ENCODE peak calls at places on chromosomes 2 and 18, in six cellular contexts. V is heart left ventricle, A is breast epithelium, Z is right lobe of liver, J is neuronal stem cell, G is cardiac muscle cell. Y is an unnamed sample.

GRCh38 chr2:37226863-37227262 is 4.5 kb downstream of the CEBPZ start:
- DNase-seq in Z (no peak), J (no peak), A (no peak), V (no peak), G (no peak), Y (no peak)

GRCh38 chr2:54496920-54497319 is 40.8 kb downstream of the SPTBN1 start:
- DNase-seq in J (no peak), Z (no peak), A (no peak), G (no peak), V (no peak), Y (no peak)

GRCh38 chr2:105747254-105747909 is 2.7 kb downstream of the NCK2 start:
- DNase-seq in J (no peak), Z (no peak), A (no peak), V (no peak), G (no peak), Y (no peak)

GRCh38 chr2:5766621-5767020 is 74.4 kb downstream of the SOX11 start:
- DNase-seq in J (no peak), V (no peak), A (no peak), G (no peak), Z (no peak), Y (no peak)

GRCh38 chr2:229956491-229956890 is 34.2 kb downstream of the FBXO36 start:
- DNase-seq in G (no peak), J (no peak), V (no peak), A (no peak), Z (no peak), Y (no peak)

GRCh38 chr18:22169011-22169888 is at the start of gene GATA6:
- DNase-seq in V (peak; percentile 96), Z (peak; percentile 97), G (peak; percentile 99), J (peak; percentile 73), A (peak; percentile 55), Y (peak; percentile 95)

GRCh38 chr2:221335106-221335505 is 237.0 kb downstream of the EPHA4 start:
- DNase-seq in J (no peak), V (no peak), A (no peak), G (no peak), Z (no peak), Y (no peak)

GRCh38 chr2:43708891-43709290 is 32.7 kb upstream of the C1GALT1C1L start:
- DNase-seq in V (no peak), J (no peak), G (no peak), Z (no peak), A (no peak), Y (no peak)

GRCh38 chr2:228066416-228066815 is 115.1 kb downstream of the SPHKAP start:
- DNase-seq in G (no peak), A (no peak), J (no peak), Z (no peak), V (no peak), Y (no peak)

GRCh38 chr2:139271149-139271548 is 491.0 kb upstream of the NXPH2 start:
- DNase-seq in J (no peak), V (no peak), A (no peak), G (no peak), Z (no peak), Y (no peak)

GRCh38 chr2:66929632-66930385 is 467.3 kb upstream of the ETAA1 start:
- DNase-seq in J (no peak), G (peak; percentile 87), Z (no peak), V (peak; percentile 37), A (peak; percentile 70), Y (peak; percentile 96)

GRCh38 chr2:213243189-213244044 is 40.8 kb upstream of the SPAG16 start:
- DNase-seq in Z (no peak), A (no peak), V (no peak), J (no peak), G (no peak), Y (no peak)

GRCh38 chr2:26487192-26487591 is 9.3 kb upstream of the OTOF start:
- DNase-seq in V (peak; percentile 15), G (no peak), J (no peak), Z (peak; percentile 14), A (no peak), Y (no peak)

GRCh38 chr2:146964494-146964893 is 880.3 kb upstream of the ACVR2A start:
- DNase-seq in A (no peak), G (no peak), V (no peak), J (no peak), Z (no peak), Y (no peak)

GRCh38 chr2:197265931-197266330 is 44.6 kb downstream of the ANKRD44 start:
- DNase-seq in G (no peak), A (no peak), V (no peak), Z (no peak), J (no peak), Y (no peak)

GRCh38 chr2:85189606-85190270 is 56.5 kb downstream of the TCF7L1 start:
- DNase-seq in G (no peak), A (no peak), Z (no peak), V (no peak), J (peak; percentile 92), Y (no peak)

GRCh38 chr2:141911485-141912066 is 219.2 kb downstream of the LRP1B start:
- DNase-seq in Z (no peak), J (peak; percentile 17), G (peak; percentile 28), A (no peak), V (no peak), Y (no peak)

GRCh38 chr2:47025969-47026610 is 110.5 kb upstream of the MCFD2 start:
- DNase-seq in J (no peak), G (no peak), Z (no peak), V (no peak), A (no peak), Y (no peak)

GRCh38 chr2:136384541-136385303 is 266.8 kb upstream of the CXCR4 start:
- DNase-seq in A (no peak), Z (no peak), J (peak; percentile 14), G (peak; percentile 47), V (no peak), Y (no peak)

GRCh38 chr2:207163815-207164747 is 1.7 kb downstream of the KLF7 start:
- DNase-seq in G (peak; percentile 78), A (peak; percentile 64), Z (peak; percentile 68), V (peak; percentile 76), J (no peak), Y (peak; percentile 62)

GRCh38 chr2:3651686-3652516 is 6.1 kb upstream of the ALLC start:
- DNase-seq in J (peak; percentile 86), V (peak; percentile 41), G (peak; percentile 54), Z (no peak), A (peak; percentile 26), Y (peak; percentile 72)

GRCh38 chr2:188485496-188485895 is 193.8 kb downstream of the GULP1 start:
- DNase-seq in G (no peak), J (no peak), V (no peak), A (no peak), Z (no peak), Y (no peak)

GRCh38 chr2:186919272-186919671 is 70.3 kb upstream of the ZSWIM2 start:
- DNase-seq in J (no peak), G (peak; percentile 72), Z (no peak), V (no peak), A (no peak), Y (no peak)

GRCh38 chr18:26458526-26459232 is 89.7 kb downstream of the KCTD1 start:
- DNase-seq in A (peak; percentile 26), Z (no peak), J (no peak), G (peak; percentile 63), V (no peak), Y (no peak)

GRCh38 chr18:11148655-11149440 is 521 bp downstream of the PIEZO2 start:
- DNase-seq in J (peak; percentile 26), V (no peak), G (peak; percentile 37), A (no peak), Z (no peak), Y (no peak)

GRCh38 chr2:44803100-44803424 is 138.4 kb upstream of the SIX3 start:
- DNase-seq in J (no peak), V (no peak), A (no peak), Z (no peak), G (no peak), Y (no peak)

GRCh38 chr2:44804406-44805235 is 136.9 kb upstream of the SIX3 start:
- DNase-seq in J (peak; percentile 75), V (no peak), Z (no peak), A (no peak), G (no peak), Y (no peak)

GRCh38 chr2:44801289-44801675 is 140.2 kb upstream of the SIX3 start:
- DNase-seq in J (no peak), V (no peak), G (no peak), Z (no peak), A (no peak), Y (no peak)

GRCh38 chr2:44801676-44802408 is 139.7 kb upstream of the SIX3 start:
- DNase-seq in G (peak; percentile 5), V (no peak), A (no peak), Z (no peak), J (no peak), Y (no peak)

GRCh38 chr2:44802409-44803099 is 138.9 kb upstream of the SIX3 start:
- DNase-seq in A (no peak), J (peak; percentile 93), G (no peak), Z (no peak), V (no peak), Y (no peak)
- H3K4me1 ChIP-seq in A (no peaks in the 10 kb centered on the region), J (peaks cover 28% of the 10 kb centered on the region), G (no peaks in the 10 kb centered on the region), Z (no peaks in the 10 kb centered on the region), V (peaks cover 10% of the 10 kb centered on the region), Y (peaks cover 3% of the 10 kb centered on the region)

GRCh38 chr2:101041413-101041812 is 39.3 kb downstream of the RPL31 start:
- DNase-seq in G (peak; percentile 41), J (no peak), A (no peak), Z (no peak), V (no peak), Y (no peak)

GRCh38 chr2:101048756-101049155 is 46.7 kb downstream of the RPL31 start:
- DNase-seq in Z (no peak), G (no peak), V (no peak), J (no peak), A (no peak), Y (no peak)

GRCh38 chr2:101047774-101048173 is 45.7 kb downstream of the RPL31 start:
- DNase-seq in J (no peak), A (no peak), Z (no peak), G (peak; percentile 58), V (peak; percentile 58), Y (peak; percentile 25)

GRCh38 chr2:101047075-101047766 is 45.1 kb downstream of the RPL31 start:
- DNase-seq in A (peak; percentile 76), G (peak; percentile 29), Z (no peak), V (no peak), J (no peak), Y (no peak)

DNA sequence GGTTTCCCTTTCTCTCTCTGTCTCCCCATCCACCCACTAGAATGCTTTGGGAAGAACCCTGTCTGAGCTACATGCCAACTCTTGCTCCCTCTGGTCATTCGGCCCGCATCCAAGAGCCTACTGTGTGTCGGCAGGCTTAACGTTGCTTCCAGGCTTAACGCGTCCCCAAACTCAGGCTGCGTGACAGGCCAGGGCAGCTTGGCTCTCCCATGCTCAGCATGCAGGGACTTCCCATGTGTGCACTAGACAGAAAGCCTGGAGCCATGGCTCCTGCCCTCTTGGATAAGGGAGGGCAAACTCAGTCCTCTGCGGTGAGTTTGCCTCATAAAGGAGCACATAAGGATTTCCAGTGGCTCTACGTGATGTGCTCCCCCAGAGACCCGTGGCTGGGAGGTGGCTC is 43.2 kb downstream of the RPL31 start:
- DNase-seq in J (no peak), V (no peak), Z (no peak), A (no peak), G (no peak), Y (no peak)
- H3K27ac ChIP-seq in J (no peak overlapping the region), V (no peak overlapping the region), Z (no peak overlapping the region), A (no peak overlapping the region), G (no peak overlapping the region), Y (no peak overlapping the region)

GRCh38 chr2:232951891-232952290 is 61.2 kb downstream of the NGEF start:
- DNase-seq in G (no peak), V (no peak), J (no peak), A (no peak), Z (no peak), Y (no peak)
- H3K4me1 ChIP-seq in G (no peaks in the 10 kb centered on the region), V (no peaks in the 10 kb centered on the region), J (peaks cover 3% of the 10 kb centered on the region), A (no peaks in the 10 kb centered on the region), Z (no peaks in the 10 kb centered on the region), Y (no peaks in the 10 kb centered on the region)

GRCh38 chr18:48780151-48781001 is 170.4 kb downstream of the SMAD7 start:
- DNase-seq in V (no peak), Z (peak; percentile 77), A (no peak), J (no peak), G (peak; percentile 53), Y (peak; percentile 47)
- H3K27ac ChIP-seq in V (peak overlapping the region; percentile 86), Z (peak overlapping the region; percentile 96), A (peak overlapping the region; percentile 36), J (no peak overlapping the region), G (peak overlapping the region; percentile 98), Y (peak overlapping the region; percentile 86)

Y was measured in ovary.